ENCODE peak calls at places on chromosome 17, in seven cellular contexts. T, M, X, H, N, L and E are unnamed samples.

GRCh38 chr17:38750312-38751121 is 2.0 kb upstream of the PSMB3 start:
- DNase-seq in H (no peak), N (no peak), X (no peak), T (no peak), M (peak; percentile 53), L (peak; percentile 43), E (no peak)

GRCh38 chr17:43784628-43785101 is 4.4 kb downstream of the CFAP97D1 start:
- DNase-seq in X (no peak), M (peak; percentile 77), L (peak; percentile 91), H (no peak), T (no peak), N (no peak), E (no peak)

GRCh38 chr17:1050246-1050995 is 53.5 kb downstream of the TIMM22 start:
- DNase-seq in M (no peak), T (no peak), L (no peak), H (no peak), X (no peak), N (no peak), E (no peak)

GRCh38 chr17:74011963-74012362 is 191.5 kb upstream of the RPL38 start:
- DNase-seq in T (no peak), M (peak; percentile 21), X (no peak), N (no peak), H (peak; percentile 24), L (no peak), E (no peak)

GRCh38 chr17:74798239-74798707 is 22.1 kb upstream of the NAT9 start:
- DNase-seq in T (no peak), H (no peak), M (peak; percentile 78), N (no peak), X (no peak), L (peak; percentile 48), E (no peak)

GRCh38 chr17:11140028-11140427 is 101.0 kb upstream of the SHISA6 start:
- DNase-seq in L (no peak), X (no peak), N (no peak), H (no peak), M (no peak), T (no peak), E (no peak)

GRCh38 chr17:48605409-48605864 is 651 bp upstream of the HOXB6 start:
- DNase-seq in H (no peak), X (no peak), N (no peak), L (no peak), T (no peak), M (no peak), E (no peak)

GRCh38 chr17:47265983-47266541 is 12.4 kb downstream of the ITGB3 start:
- DNase-seq in L (peak; percentile 80), X (no peak), N (no peak), T (peak; percentile 82), M (peak; percentile 59), H (no peak), E (no peak)

GRCh38 chr17:77394540-77395295 is 253.9 kb downstream of the SEC14L1 start:
- DNase-seq in L (no peak), H (peak; percentile 59), M (no peak), X (no peak), N (no peak), T (peak; percentile 89), E (no peak)

GRCh38 chr17:73011016-73011486 is 81.4 kb downstream of the SLC39A11 start:
- DNase-seq in N (no peak), H (peak; percentile 29), L (no peak), M (no peak), T (no peak), X (no peak), E (no peak)

GRCh38 chr17:28567604-28568003 is 3.7 kb downstream of the PIGS start:
- DNase-seq in H (no peak), M (no peak), X (no peak), T (no peak), N (no peak), L (no peak), E (no peak)

GRCh38 chr17:65254166-65254565 is 117.0 kb downstream of the RGS9 start:
- DNase-seq in X (no peak), L (peak; percentile 33), N (no peak), H (no peak), T (no peak), M (peak; percentile 9), E (no peak)

GRCh38 chr17:3913531-3914318 is 2.5 kb downstream of the P2RX1 start:
- DNase-seq in M (peak; percentile 80), H (peak; percentile 91), N (peak; percentile 42), L (peak; percentile 85), X (peak; percentile 79), T (peak; percentile 65), E (peak; percentile 67)

GRCh38 chr17:6948976-6949375 is 46.9 kb upstream of the ALOX12 start:
- DNase-seq in L (no peak), T (no peak), X (no peak), M (no peak), N (no peak), H (no peak), E (no peak)

GRCh38 chr17:70808596-70808995 is 639.3 kb downstream of the KCNJ2 start:
- DNase-seq in X (no peak), M (no peak), L (no peak), T (peak; percentile 34), N (no peak), H (no peak), E (no peak)

DNA sequence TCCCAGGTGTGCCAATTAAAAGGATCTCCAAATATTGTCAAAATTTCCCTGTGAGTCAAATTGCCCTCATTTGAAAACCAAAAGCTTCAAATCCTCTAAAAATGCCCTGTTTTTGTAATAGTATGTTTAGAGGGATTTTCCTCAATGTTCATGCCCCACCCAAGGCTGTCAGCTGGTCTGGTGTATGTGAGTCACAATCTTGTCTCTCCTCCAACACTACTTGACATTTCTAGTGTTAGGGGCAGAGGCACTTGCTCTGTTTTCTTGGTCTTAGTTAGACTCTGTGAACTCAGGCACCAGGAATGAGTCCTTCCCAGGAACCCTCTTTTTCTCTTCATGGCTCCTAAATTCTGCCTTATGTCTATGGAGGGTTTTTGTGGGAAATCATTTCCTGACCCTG is 634.8 kb downstream of the KCNJ2 start:
- DNase-seq in N (no peak), X (no peak), H (peak; percentile 28), L (peak; percentile 63), M (peak; percentile 55), T (no peak), E (no peak)
- H3K9me3 ChIP-seq in N (no peaks in the 10 kb centered on the region), X (no peaks in the 10 kb centered on the region), H (no peaks in the 10 kb centered on the region), L (no peaks in the 10 kb centered on the region), M (no peaks in the 10 kb centered on the region), T (no peaks in the 10 kb centered on the region), E (no peaks in the 10 kb centered on the region)

GRCh38 chr17:83196973-83197880 is 117.8 kb downstream of the METRNL start:
- DNase-seq in H (peak; percentile 16), M (no peak), N (no peak), L (peak; percentile 94), T (no peak), X (no peak), E (no peak)
- H3K9me3 ChIP-seq in H (no peaks in the 10 kb centered on the region), M (no peaks in the 10 kb centered on the region), N (peaks cover 20% of the 10 kb centered on the region), L (no peaks in the 10 kb centered on the region), T (no peaks in the 10 kb centered on the region), X (no peaks in the 10 kb centered on the region), E (no peaks in the 10 kb centered on the region)

DNA sequence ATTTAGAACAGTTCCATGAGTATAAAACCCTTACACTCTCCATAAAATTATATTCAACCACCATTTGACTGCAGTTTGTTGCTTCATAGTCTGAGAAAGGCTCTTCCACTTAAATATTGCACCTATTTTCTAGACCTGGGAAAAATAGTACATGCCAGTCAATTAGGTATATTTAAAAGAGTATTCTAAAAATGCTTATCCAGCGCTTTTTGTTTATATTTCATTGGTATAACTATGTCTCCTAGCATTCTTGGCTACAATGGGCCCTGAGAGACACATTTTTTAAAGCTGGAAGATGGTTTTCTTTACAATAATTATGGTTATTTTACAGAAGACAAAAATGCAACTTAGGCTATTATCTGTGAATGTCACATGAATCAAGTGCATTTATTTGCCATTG is 439.4 kb downstream of the KCNJ18 start:
- DNase-seq in N (no peak), X (no peak), L (no peak), T (no peak), M (no peak), H (no peak), E (no peak)
- H3K9me3 ChIP-seq in N (peaks cover 13% of the 10 kb centered on the region), X (peaks cover 11% of the 10 kb centered on the region), L (peaks cover 3% of the 10 kb centered on the region), T (peaks cover 2% of the 10 kb centered on the region), M (peaks cover 3% of the 10 kb centered on the region), H (no peaks in the 10 kb centered on the region), E (no peaks in the 10 kb centered on the region)

DNA sequence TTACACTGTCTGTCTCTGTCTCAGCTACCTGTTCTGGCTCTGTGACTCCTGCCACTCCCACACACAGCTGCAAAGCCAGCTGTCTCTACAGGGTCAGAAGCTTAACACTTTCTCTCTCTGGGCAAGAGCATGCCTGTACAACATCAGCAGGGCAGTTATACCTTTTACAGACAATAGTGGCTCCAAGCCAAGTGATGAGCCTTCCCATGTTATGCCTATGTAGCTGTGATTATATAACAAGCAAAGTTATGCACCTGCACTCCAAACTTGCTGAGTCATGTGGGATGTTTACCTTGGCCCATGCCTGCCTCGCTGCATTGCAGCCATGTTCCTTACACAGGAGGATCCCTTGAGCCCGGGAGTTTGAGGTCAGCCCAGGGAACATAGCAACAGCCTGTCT is 31.8 kb upstream of the APPBP2 start:
- DNase-seq in T (no peak), X (no peak), N (no peak), M (no peak), H (no peak), L (no peak), E (no peak)
- H3K9me3 ChIP-seq in T (no peaks in the 10 kb centered on the region), X (no peaks in the 10 kb centered on the region), N (peaks cover 16% of the 10 kb centered on the region), M (peaks cover 9% of the 10 kb centered on the region), H (no peaks in the 10 kb centered on the region), L (no peaks in the 10 kb centered on the region), E (no peaks in the 10 kb centered on the region)

GRCh38 chr17:10021239-10021638 is 116.2 kb upstream of the RCVRN start:
- DNase-seq in N (no peak), L (no peak), X (peak; percentile 59), M (peak; percentile 73), T (no peak), H (peak; percentile 80), E (no peak)
- H3K9me3 ChIP-seq in N (peaks cover 35% of the 10 kb centered on the region), L (no peaks in the 10 kb centered on the region), X (no peaks in the 10 kb centered on the region), M (no peaks in the 10 kb centered on the region), T (no peaks in the 10 kb centered on the region), H (no peaks in the 10 kb centered on the region), E (no peaks in the 10 kb centered on the region)

GRCh38 chr17:57456622-57457021 is 200.3 kb downstream of the MSI2 start:
- DNase-seq in N (no peak), L (no peak), M (peak; percentile 46), X (no peak), H (no peak), T (no peak), E (no peak)

GRCh38 chr17:57461082-57461481 is 204.8 kb downstream of the MSI2 start:
- DNase-seq in L (peak; percentile 58), M (no peak), T (no peak), H (no peak), N (no peak), X (no peak), E (no peak)

GRCh38 chr17:57457188-57457587 is 200.9 kb downstream of the MSI2 start:
- DNase-seq in L (no peak), H (no peak), M (no peak), N (no peak), X (no peak), T (no peak), E (no peak)

GRCh38 chr17:57459286-57459915 is 203.1 kb downstream of the MSI2 start:
- DNase-seq in N (no peak), H (no peak), M (peak; percentile 79), L (peak; percentile 60), T (no peak), X (no peak), E (no peak)

GRCh38 chr17:57458718-57459285 is 202.5 kb downstream of the MSI2 start:
- DNase-seq in H (no peak), T (no peak), N (no peak), L (no peak), X (no peak), M (no peak), E (no peak)
- H3K9me3 ChIP-seq in H (no peaks in the 10 kb centered on the region), T (no peaks in the 10 kb centered on the region), N (no peaks in the 10 kb centered on the region), L (no peaks in the 10 kb centered on the region), X (no peaks in the 10 kb centered on the region), M (no peaks in the 10 kb centered on the region), E (no peaks in the 10 kb centered on the region)

GRCh38 chr17:51402881-51403280 is 142.5 kb downstream of the UTP18 start:
- DNase-seq in M (no peak), T (no peak), L (no peak), N (no peak), H (no peak), X (no peak), E (no peak)
- H3K9me3 ChIP-seq in M (no peaks in the 10 kb centered on the region), T (no peaks in the 10 kb centered on the region), L (no peaks in the 10 kb centered on the region), N (no peaks in the 10 kb centered on the region), H (no peaks in the 10 kb centered on the region), X (no peaks in the 10 kb centered on the region), E (no peaks in the 10 kb centered on the region)